ENCODE peak calls at places on chromosomes 5 and 9, in ten cellular contexts. One of them, this sample, is unnamed.

GRCh38 chr5:14218897-14219573 is 75.9 kb downstream of the TRIO start:
- DNase-seq in nephron progenitor cell: no peak
- DNase-seq in HFFc6: no peak
- DNase-seq in activated CD8-positive, alpha-beta T cell treated with anti-CD3 and anti-CD28 coated beads for 36 hours: no peak
- DNase-seq in IMR-90: peak; percentile 26
- DNase-seq in OCI-LY7: no peak
- DNase-seq in tibial artery: no peak
- DNase-seq in type B pancreatic cell: no peak
- DNase-seq in fibroblast of the aortic adventitia: no peak
- DNase-seq in CD8-positive, alpha-beta T cell: no peak
- DNase-seq in this sample: no peak

GRCh38 chr5:52674815-52675545 is 112.7 kb upstream of the ITGA1 start:
- DNase-seq in nephron progenitor cell: no peak
- DNase-seq in HFFc6: peak; percentile 85
- DNase-seq in activated CD8-positive, alpha-beta T cell treated with anti-CD3 and anti-CD28 coated beads for 36 hours: no peak
- DNase-seq in IMR-90: peak; percentile 87
- DNase-seq in OCI-LY7: no peak
- DNase-seq in tibial artery: no peak
- DNase-seq in type B pancreatic cell: no peak
- DNase-seq in fibroblast of the aortic adventitia: peak; percentile 36
- DNase-seq in CD8-positive, alpha-beta T cell: no peak
- DNase-seq in this sample: no peak

GRCh38 chr5:78757269-78758053 is 108.9 kb upstream of the LHFPL2 start:
- DNase-seq in nephron progenitor cell: no peak
- DNase-seq in HFFc6: peak; percentile 27
- DNase-seq in activated CD8-positive, alpha-beta T cell treated with anti-CD3 and anti-CD28 coated beads for 36 hours: peak; percentile 10
- DNase-seq in IMR-90: peak; percentile 69
- DNase-seq in OCI-LY7: no peak
- DNase-seq in tibial artery: no peak
- DNase-seq in type B pancreatic cell: no peak
- DNase-seq in fibroblast of the aortic adventitia: peak; percentile 92
- DNase-seq in CD8-positive, alpha-beta T cell: no peak
- DNase-seq in this sample: no peak

GRCh38 chr5:72308853-72309191 is 11.2 kb downstream of the MRPS27 start:
- DNase-seq in nephron progenitor cell: no peak
- DNase-seq in HFFc6: no peak
- DNase-seq in activated CD8-positive, alpha-beta T cell treated with anti-CD3 and anti-CD28 coated beads for 36 hours: no peak
- DNase-seq in IMR-90: no peak
- DNase-seq in OCI-LY7: no peak
- DNase-seq in tibial artery: no peak
- DNase-seq in type B pancreatic cell: no peak
- DNase-seq in fibroblast of the aortic adventitia: no peak
- DNase-seq in CD8-positive, alpha-beta T cell: no peak
- DNase-seq in this sample: no peak

GRCh38 chr9:88661759-88662158 is 126.8 kb downstream of the NXNL2 start:
- DNase-seq in nephron progenitor cell: no peak
- DNase-seq in HFFc6: peak; percentile 17
- DNase-seq in activated CD8-positive, alpha-beta T cell treated with anti-CD3 and anti-CD28 coated beads for 36 hours: no peak
- DNase-seq in IMR-90: no peak
- DNase-seq in OCI-LY7: no peak
- DNase-seq in tibial artery: no peak
- DNase-seq in type B pancreatic cell: no peak
- DNase-seq in fibroblast of the aortic adventitia: no peak
- DNase-seq in CD8-positive, alpha-beta T cell: no peak
- DNase-seq in this sample: no peak

GRCh38 chr5:922745-923472 is 30.2 kb downstream of the TRIP13 start:
- DNase-seq in nephron progenitor cell: no peak
- DNase-seq in HFFc6: no peak
- DNase-seq in activated CD8-positive, alpha-beta T cell treated with anti-CD3 and anti-CD28 coated beads for 36 hours: no peak
- DNase-seq in IMR-90: no peak
- DNase-seq in OCI-LY7: no peak
- DNase-seq in tibial artery: no peak
- DNase-seq in type B pancreatic cell: peak; percentile 54
- DNase-seq in fibroblast of the aortic adventitia: no peak
- DNase-seq in CD8-positive, alpha-beta T cell: no peak
- DNase-seq in this sample: no peak

GRCh38 chr5:175814676-175815075 is 56.7 kb upstream of the CPLX2 start:
- DNase-seq in nephron progenitor cell: no peak
- DNase-seq in HFFc6: peak; percentile 76
- DNase-seq in activated CD8-positive, alpha-beta T cell treated with anti-CD3 and anti-CD28 coated beads for 36 hours: no peak
- DNase-seq in IMR-90: peak; percentile 73
- DNase-seq in OCI-LY7: no peak
- DNase-seq in tibial artery: no peak
- DNase-seq in type B pancreatic cell: no peak
- DNase-seq in fibroblast of the aortic adventitia: peak; percentile 41
- DNase-seq in CD8-positive, alpha-beta T cell: no peak
- DNase-seq in this sample: no peak

GRCh38 chr9:32431196-32431595 is 46.8 kb downstream of the ACO1 start:
- DNase-seq in nephron progenitor cell: no peak
- DNase-seq in HFFc6: no peak
- DNase-seq in activated CD8-positive, alpha-beta T cell treated with anti-CD3 and anti-CD28 coated beads for 36 hours: no peak
- DNase-seq in IMR-90: peak; percentile 38
- DNase-seq in OCI-LY7: no peak
- DNase-seq in tibial artery: no peak
- DNase-seq in type B pancreatic cell: no peak
- DNase-seq in fibroblast of the aortic adventitia: peak; percentile 10
- DNase-seq in CD8-positive, alpha-beta T cell: no peak
- DNase-seq in this sample: no peak

GRCh38 chr9:128045876-128046275 is 21.2 kb downstream of the NAIF1 start:
- DNase-seq in nephron progenitor cell: no peak
- DNase-seq in HFFc6: no peak
- DNase-seq in activated CD8-positive, alpha-beta T cell treated with anti-CD3 and anti-CD28 coated beads for 36 hours: no peak
- DNase-seq in IMR-90: no peak
- DNase-seq in OCI-LY7: no peak
- DNase-seq in tibial artery: no peak
- DNase-seq in type B pancreatic cell: no peak
- DNase-seq in fibroblast of the aortic adventitia: no peak
- DNase-seq in CD8-positive, alpha-beta T cell: no peak
- DNase-seq in this sample: no peak

GRCh38 chr9:102113191-102113590 is 374.7 kb upstream of the GRIN3A start:
- DNase-seq in nephron progenitor cell: no peak
- DNase-seq in HFFc6: no peak
- DNase-seq in activated CD8-positive, alpha-beta T cell treated with anti-CD3 and anti-CD28 coated beads for 36 hours: no peak
- DNase-seq in IMR-90: no peak
- DNase-seq in OCI-LY7: no peak
- DNase-seq in tibial artery: no peak
- DNase-seq in type B pancreatic cell: no peak
- DNase-seq in fibroblast of the aortic adventitia: no peak
- DNase-seq in CD8-positive, alpha-beta T cell: no peak
- DNase-seq in this sample: no peak

GRCh38 chr5:93967923-93968322 is 226.5 kb upstream of the POU5F2 start:
- DNase-seq in nephron progenitor cell: no peak
- DNase-seq in HFFc6: no peak
- DNase-seq in activated CD8-positive, alpha-beta T cell treated with anti-CD3 and anti-CD28 coated beads for 36 hours: no peak
- DNase-seq in IMR-90: no peak
- DNase-seq in OCI-LY7: no peak
- DNase-seq in tibial artery: no peak
- DNase-seq in type B pancreatic cell: no peak
- DNase-seq in fibroblast of the aortic adventitia: no peak
- DNase-seq in CD8-positive, alpha-beta T cell: no peak
- DNase-seq in this sample: no peak

GRCh38 chr5:164204338-164204946 is 699.0 kb downstream of the MAT2B start:
- DNase-seq in nephron progenitor cell: no peak
- DNase-seq in HFFc6: no peak
- DNase-seq in activated CD8-positive, alpha-beta T cell treated with anti-CD3 and anti-CD28 coated beads for 36 hours: no peak
- DNase-seq in IMR-90: peak; percentile 75
- DNase-seq in OCI-LY7: no peak
- DNase-seq in tibial artery: no peak
- DNase-seq in type B pancreatic cell: no peak
- DNase-seq in fibroblast of the aortic adventitia: peak; percentile 93
- DNase-seq in CD8-positive, alpha-beta T cell: no peak
- DNase-seq in this sample: no peak

GRCh38 chr5:122831984-122832383 is 13.4 kb upstream of the SNX24 start:
- DNase-seq in nephron progenitor cell: no peak
- DNase-seq in HFFc6: no peak
- DNase-seq in activated CD8-positive, alpha-beta T cell treated with anti-CD3 and anti-CD28 coated beads for 36 hours: no peak
- DNase-seq in IMR-90: no peak
- DNase-seq in OCI-LY7: no peak
- DNase-seq in tibial artery: no peak
- DNase-seq in type B pancreatic cell: no peak
- DNase-seq in fibroblast of the aortic adventitia: no peak
- DNase-seq in CD8-positive, alpha-beta T cell: no peak
- DNase-seq in this sample: no peak

GRCh38 chr5:122836947-122837346 is 8.5 kb upstream of the SNX24 start:
- DNase-seq in nephron progenitor cell: no peak
- DNase-seq in HFFc6: no peak
- DNase-seq in activated CD8-positive, alpha-beta T cell treated with anti-CD3 and anti-CD28 coated beads for 36 hours: no peak
- DNase-seq in IMR-90: no peak
- DNase-seq in OCI-LY7: no peak
- DNase-seq in tibial artery: no peak
- DNase-seq in type B pancreatic cell: no peak
- DNase-seq in fibroblast of the aortic adventitia: no peak
- DNase-seq in CD8-positive, alpha-beta T cell: no peak
- DNase-seq in this sample: no peak

GRCh38 chr5:122839731-122840130 is 5.7 kb upstream of the SNX24 start:
- DNase-seq in nephron progenitor cell: no peak
- DNase-seq in HFFc6: no peak
- DNase-seq in activated CD8-positive, alpha-beta T cell treated with anti-CD3 and anti-CD28 coated beads for 36 hours: no peak
- DNase-seq in IMR-90: peak; percentile 34
- DNase-seq in OCI-LY7: no peak
- DNase-seq in tibial artery: no peak
- DNase-seq in type B pancreatic cell: no peak
- DNase-seq in fibroblast of the aortic adventitia: no peak
- DNase-seq in CD8-positive, alpha-beta T cell: no peak
- DNase-seq in this sample: no peak

GRCh38 chr5:122835681-122836080 is 9.7 kb upstream of the SNX24 start:
- DNase-seq in nephron progenitor cell: no peak
- DNase-seq in HFFc6: no peak
- DNase-seq in activated CD8-positive, alpha-beta T cell treated with anti-CD3 and anti-CD28 coated beads for 36 hours: no peak
- DNase-seq in IMR-90: no peak
- DNase-seq in OCI-LY7: no peak
- DNase-seq in tibial artery: no peak
- DNase-seq in type B pancreatic cell: no peak
- DNase-seq in fibroblast of the aortic adventitia: peak; percentile 5
- DNase-seq in CD8-positive, alpha-beta T cell: no peak
- DNase-seq in this sample: no peak
- TF ChIP-seq CTCF in nephron progenitor cell: no peak
- TF ChIP-seq CTCF in HFFc6: peak; percentile 31
- TF ChIP-seq CTCF in activated CD8-positive, alpha-beta T cell treated with anti-CD3 and anti-CD28 coated beads for 36 hours: no peak
- TF ChIP-seq CTCF in IMR-90: no peak
- TF ChIP-seq CTCF in OCI-LY7: no peak
- TF ChIP-seq CTCF in tibial artery: no peak
- TF ChIP-seq CTCF in type B pancreatic cell: peak; percentile 55
- TF ChIP-seq CTCF in fibroblast of the aortic adventitia: no peak
- TF ChIP-seq CTCF in CD8-positive, alpha-beta T cell: no peak
- TF ChIP-seq CTCF in this sample: no peak

DNA sequence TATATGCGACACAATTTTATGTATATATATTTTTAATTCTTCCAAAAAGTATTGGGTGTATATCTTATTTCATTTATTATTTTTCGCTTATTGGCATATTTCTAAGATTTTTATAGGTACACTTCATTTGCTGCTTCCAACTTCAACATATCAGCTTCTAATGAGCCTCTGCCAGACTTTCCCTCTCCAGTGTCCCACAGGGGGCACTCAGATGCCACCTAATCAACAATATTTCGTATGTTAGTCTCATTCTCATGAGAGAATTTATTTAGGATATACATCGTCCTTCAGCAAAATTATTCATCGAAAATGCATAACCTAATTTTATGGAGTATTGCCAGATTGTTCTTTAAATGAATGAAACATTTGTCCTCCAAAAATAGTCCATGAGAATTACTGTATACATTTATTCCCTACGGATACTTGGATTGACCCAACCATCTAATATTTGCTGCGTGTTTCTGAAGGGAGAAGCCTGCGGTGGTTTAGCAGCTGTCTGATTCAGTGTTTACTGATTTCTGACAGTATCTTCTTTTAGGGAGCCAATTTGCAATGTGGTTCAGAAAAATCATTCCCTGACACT is 100.6 kb upstream of the SELENOP start:
- DNase-seq in nephron progenitor cell: no peak
- DNase-seq in HFFc6: peak; percentile 39
- DNase-seq in activated CD8-positive, alpha-beta T cell treated with anti-CD3 and anti-CD28 coated beads for 36 hours: peak; percentile 74
- DNase-seq in IMR-90: peak; percentile 72
- DNase-seq in OCI-LY7: peak; percentile 33
- DNase-seq in tibial artery: no peak
- DNase-seq in type B pancreatic cell: no peak
- DNase-seq in fibroblast of the aortic adventitia: peak; percentile 70
- DNase-seq in CD8-positive, alpha-beta T cell: peak; percentile 39
- DNase-seq in this sample: no peak
- TF ChIP-seq CTCF in nephron progenitor cell: no peak
- TF ChIP-seq CTCF in HFFc6: peak; percentile 72
- TF ChIP-seq CTCF in activated CD8-positive, alpha-beta T cell treated with anti-CD3 and anti-CD28 coated beads for 36 hours: peak; percentile 51
- TF ChIP-seq CTCF in IMR-90: peak; percentile 79
- TF ChIP-seq CTCF in OCI-LY7: peak; percentile 71
- TF ChIP-seq CTCF in tibial artery: peak; percentile 56
- TF ChIP-seq CTCF in type B pancreatic cell: peak; percentile 48
- TF ChIP-seq CTCF in fibroblast of the aortic adventitia: peak; percentile 43
- TF ChIP-seq CTCF in CD8-positive, alpha-beta T cell: peak; percentile 61
- TF ChIP-seq CTCF in this sample: peak; percentile 43

GRCh38 chr5:15463231-15463630 is 36.7 kb upstream of the FBXL7 start:
- DNase-seq in nephron progenitor cell: no peak
- DNase-seq in HFFc6: peak; percentile 15
- DNase-seq in activated CD8-positive, alpha-beta T cell treated with anti-CD3 and anti-CD28 coated beads for 36 hours: no peak
- DNase-seq in IMR-90: peak; percentile 33
- DNase-seq in OCI-LY7: no peak
- DNase-seq in tibial artery: no peak
- DNase-seq in type B pancreatic cell: no peak
- DNase-seq in fibroblast of the aortic adventitia: peak; percentile 53
- DNase-seq in CD8-positive, alpha-beta T cell: no peak
- DNase-seq in this sample: no peak
- TF ChIP-seq CTCF in nephron progenitor cell: peak; percentile 30
- TF ChIP-seq CTCF in HFFc6: peak; percentile 68
- TF ChIP-seq CTCF in activated CD8-positive, alpha-beta T cell treated with anti-CD3 and anti-CD28 coated beads for 36 hours: no peak
- TF ChIP-seq CTCF in IMR-90: peak; percentile 72
- TF ChIP-seq CTCF in OCI-LY7: peak; percentile 12
- TF ChIP-seq CTCF in tibial artery: peak; percentile 26
- TF ChIP-seq CTCF in type B pancreatic cell: peak; percentile 60
- TF ChIP-seq CTCF in fibroblast of the aortic adventitia: peak; percentile 57
- TF ChIP-seq CTCF in CD8-positive, alpha-beta T cell: no peak
- TF ChIP-seq CTCF in this sample: no peak

DNA sequence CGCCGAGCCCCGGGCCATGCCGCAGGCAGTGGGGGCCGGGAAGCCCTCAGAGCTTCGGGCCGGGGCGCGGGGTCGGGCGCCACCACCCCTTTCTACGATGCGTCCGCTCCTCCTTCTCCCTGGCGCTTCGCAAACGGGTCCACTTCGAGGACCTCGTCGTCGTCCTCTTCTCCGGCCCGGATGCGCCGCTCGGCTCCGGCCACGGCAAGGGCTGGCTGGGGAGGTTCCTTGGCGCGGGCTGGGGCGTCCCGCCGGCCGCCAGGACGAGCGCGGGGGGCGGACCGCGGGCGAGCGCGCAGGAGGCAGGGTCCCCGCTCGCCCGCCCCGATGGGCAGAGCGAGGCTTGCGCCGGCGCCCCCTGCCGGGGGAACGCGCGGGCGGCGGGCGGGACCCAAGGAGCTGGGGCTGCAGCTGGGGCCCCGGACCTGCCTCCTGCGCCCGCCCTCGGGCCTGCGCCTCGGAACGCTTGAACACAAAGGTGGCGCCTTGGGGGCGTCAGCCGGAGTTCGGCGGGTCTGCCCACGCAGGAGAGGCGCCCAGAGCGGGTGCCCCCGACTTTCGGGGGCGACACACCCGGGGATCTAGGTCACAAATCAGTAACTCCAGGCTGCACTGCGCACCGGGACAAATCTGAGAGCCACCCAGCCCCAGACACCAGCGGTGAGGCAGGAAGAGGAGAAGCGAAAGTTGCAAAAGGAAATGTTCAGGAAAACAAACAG is at the start of gene ROR2:
- DNase-seq in nephron progenitor cell: peak; percentile 92
- DNase-seq in HFFc6: no peak
- DNase-seq in activated CD8-positive, alpha-beta T cell treated with anti-CD3 and anti-CD28 coated beads for 36 hours: peak; percentile 64
- DNase-seq in IMR-90: peak; percentile 63
- DNase-seq in OCI-LY7: no peak
- DNase-seq in tibial artery: peak; percentile 73
- DNase-seq in type B pancreatic cell: peak; percentile 93
- DNase-seq in fibroblast of the aortic adventitia: peak; percentile 38
- DNase-seq in CD8-positive, alpha-beta T cell: peak; percentile 27
- DNase-seq in this sample: no peak
- TF ChIP-seq CTCF in nephron progenitor cell: peak; percentile 45
- TF ChIP-seq CTCF in HFFc6: peak; percentile 73
- TF ChIP-seq CTCF in activated CD8-positive, alpha-beta T cell treated with anti-CD3 and anti-CD28 coated beads for 36 hours: peak; percentile 51
- TF ChIP-seq CTCF in IMR-90: peak; percentile 78
- TF ChIP-seq CTCF in OCI-LY7: peak; percentile 22
- TF ChIP-seq CTCF in tibial artery: peak; percentile 37
- TF ChIP-seq CTCF in type B pancreatic cell: peak; percentile 87
- TF ChIP-seq CTCF in fibroblast of the aortic adventitia: peak; percentile 39
- TF ChIP-seq CTCF in CD8-positive, alpha-beta T cell: no peak
- TF ChIP-seq CTCF in this sample: peak; percentile 48

This sample was measured in CD14-positive monocyte.